ENCODE peak calls at places on chromosomes 12 and 14, in four cellular contexts. Y, T, I and Z are unnamed samples.

GRCh38 chr12:8156845-8157244 is at the start of gene ZNF705A:
- DNase-seq in T (no peak), Y (peak; percentile 56), I (no peak), Z (no peak)

GRCh38 chr12:101839324-101840283 is 8.8 kb upstream of the GNPTAB start:
- DNase-seq in Y (peak; percentile 85), T (peak; percentile 62), I (peak; percentile 48), Z (peak; percentile 61)

GRCh38 chr12:26188641-26189040 is 6.7 kb upstream of the SSPN start:
- DNase-seq in I (no peak), Y (no peak), T (no peak), Z (no peak)

GRCh38 chr14:27995688-27996087 is 770.9 kb upstream of the FOXG1 start:
- DNase-seq in T (no peak), Y (no peak), I (no peak), Z (no peak)

GRCh38 chr12:45433441-45433868 is 217.6 kb downstream of the ANO6 start:
- DNase-seq in I (no peak), T (no peak), Y (no peak), Z (no peak)

GRCh38 chr14:22837059-22837749 is 819 bp downstream of the MMP14 start:
- DNase-seq in Y (peak; percentile 63), T (peak; percentile 62), I (no peak), Z (no peak)

GRCh38 chr14:73746540-73747385 is 32.6 kb upstream of the PNMA1 start:
- DNase-seq in I (no peak), Y (no peak), T (peak; percentile 70), Z (no peak)

GRCh38 chr12:697426-697825 is 34.2 kb upstream of the NINJ2 start:
- DNase-seq in T (no peak), I (no peak), Y (no peak), Z (no peak)

GRCh38 chr12:81128930-81129554 is 51.2 kb downstream of the ACSS3 start:
- DNase-seq in I (peak; percentile 22), T (peak; percentile 48), Y (peak; percentile 60), Z (peak; percentile 65)

GRCh38 chr12:57216014-57216891 is at the start of gene NXPH4:
- DNase-seq in I (no peak), Y (peak; percentile 40), T (peak; percentile 79), Z (peak; percentile 34)

GRCh38 chr14:100140452-100141132 is 18.9 kb downstream of the DEGS2 start:
- DNase-seq in I (no peak), T (no peak), Y (no peak), Z (no peak)

GRCh38 chr14:74140374-74140850 is 55.7 kb downstream of the LIN52 start:
- DNase-seq in Y (no peak), T (peak; percentile 60), I (no peak), Z (no peak)

GRCh38 chr14:78310263-78310662 is 140.1 kb downstream of the NRXN3 start:
- DNase-seq in I (no peak), T (no peak), Y (no peak), Z (no peak)

GRCh38 chr12:50257226-50258166 is 25.8 kb downstream of the LIMA1 start:
- DNase-seq in Y (peak; percentile 65), T (no peak), I (no peak), Z (no peak)

GRCh38 chr14:76769636-76770292 is 8.5 kb downstream of the VASH1 start:
- DNase-seq in Y (no peak), T (no peak), I (no peak), Z (no peak)

GRCh38 chr14:77098470-77099353 is 654 bp downstream of the CIPC start:
- DNase-seq in I (no peak), T (peak; percentile 36), Y (peak; percentile 46), Z (no peak)

GRCh38 chr12:124150176-124150575 is 144.7 kb upstream of the RFLNA start:
- DNase-seq in T (no peak), I (no peak), Y (no peak), Z (no peak)

GRCh38 chr12:9108504-9109212 is 7.1 kb downstream of the A2M start:
- DNase-seq in I (no peak), Y (no peak), T (no peak), Z (no peak)

GRCh38 chr14:93811611-93812010 is 23.3 kb upstream of the PRIMA1 start:
- DNase-seq in Y (no peak), T (no peak), I (no peak), Z (no peak)

DNA sequence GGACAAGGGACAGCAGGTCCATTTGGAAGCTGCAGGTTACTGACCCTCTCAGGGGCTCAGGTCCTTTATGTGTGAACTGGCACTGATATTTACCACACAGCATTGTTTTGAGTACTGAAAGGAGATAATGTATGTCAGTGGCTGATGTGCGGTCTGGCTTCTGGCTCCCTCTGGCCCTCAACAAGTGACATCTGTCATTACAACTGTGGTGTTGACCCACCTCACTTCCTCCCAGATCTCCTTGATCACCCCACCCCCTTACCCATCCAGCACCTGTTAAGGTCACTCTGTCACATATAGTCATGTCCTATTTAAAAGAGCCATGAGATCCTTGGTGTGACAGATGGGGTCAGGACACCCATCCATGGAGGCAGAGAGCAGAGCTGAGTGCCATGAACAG is 22.7 kb upstream of the PRIMA1 start:
- DNase-seq in Y (no peak), I (no peak), T (no peak), Z (no peak)
- H3K9ac ChIP-seq in Y (no peak overlapping the region), I (no peak overlapping the region), T (no peak overlapping the region), Z (no peak overlapping the region)

GRCh38 chr14:98458702-98459101 is 813.3 kb downstream of the BCL11B start:
- DNase-seq in T (no peak), Y (no peak), I (no peak), Z (no peak)
- H3K9me2 ChIP-seq in T (no peaks in the 10 kb centered on the region), Y (no peaks in the 10 kb centered on the region), I (no peaks in the 10 kb centered on the region), Z (no peaks in the 10 kb centered on the region)

DNA sequence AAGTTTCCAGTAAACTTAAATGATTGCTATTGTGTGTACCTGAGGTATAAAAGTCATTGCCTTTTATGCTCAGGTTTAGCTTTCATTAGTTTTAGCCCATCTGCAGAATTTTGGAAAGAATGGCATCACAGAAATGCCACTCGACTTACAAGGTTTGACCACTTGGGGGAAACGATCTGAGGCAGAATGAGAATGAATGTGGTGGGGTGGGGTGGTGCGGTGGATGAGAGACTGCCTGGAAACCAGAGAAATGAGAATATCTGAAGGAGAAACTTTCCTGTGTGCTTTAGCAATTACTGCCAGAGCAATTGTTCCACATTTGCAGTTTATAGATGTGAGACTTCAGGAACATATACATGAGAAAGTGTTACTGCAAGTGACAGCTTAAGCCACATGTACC is 225.4 kb upstream of the PDE3A start:
- DNase-seq in T (peak; percentile 7), I (no peak), Y (no peak), Z (peak; percentile 16)
- TF ChIP-seq CTCF in T (peak; percentile 26), I (peak; percentile 36), Y (peak; percentile 11), Z (peak; percentile 44)

GRCh38 chr14:69611264-69612013 is at the start of gene SUSD6:
- DNase-seq in Y (peak; percentile 91), I (peak; percentile 66), T (peak; percentile 98), Z (peak; percentile 86)

GRCh38 chr14:69612014-69612758 is 790 bp downstream of the SUSD6 start:
- DNase-seq in I (no peak), Y (peak; percentile 37), T (peak; percentile 78), Z (peak; percentile 24)

GRCh38 chr14:69610859-69611263 is 535 bp upstream of the SUSD6 start:
- DNase-seq in I (no peak), T (peak; percentile 41), Y (peak; percentile 23), Z (no peak)

GRCh38 chr14:69612759-69613145 is 1.4 kb downstream of the SUSD6 start:
- DNase-seq in I (peak; percentile 7), T (no peak), Y (peak; percentile 49), Z (no peak)

GRCh38 chr14:69610020-69610858 is 1.2 kb upstream of the SUSD6 start:
- DNase-seq in T (no peak), Y (no peak), I (no peak), Z (no peak)
- H3K9ac ChIP-seq in T (peak overlapping the region; percentile 66), Y (peak overlapping the region; percentile 58), I (peak overlapping the region; percentile 62), Z (peak overlapping the region; percentile 59)